ENCODE peak calls at places on chromosome 15, in five cellular contexts. One of them, this sample, is unnamed.

GRCh38 chr15:40793216-40793989 is 13.5 kb upstream of the ZFYVE19 start:
- DNase-seq in HCT116: peak; percentile 92
- DNase-seq in K562: no peak
- DNase-seq in IMR-90: peak; percentile 98
- DNase-seq in H9: no peak
- DNase-seq in this sample: peak; percentile 8

GRCh38 chr15:51403072-51403878 is 61.8 kb downstream of the GLDN start:
- DNase-seq in HCT116: peak; percentile 23
- DNase-seq in K562: peak; percentile 54
- DNase-seq in IMR-90: peak; percentile 49
- DNase-seq in H9: peak; percentile 23
- DNase-seq in this sample: peak; percentile 70

GRCh38 chr15:45351229-45351628 is 27.1 kb downstream of the GATM start:
- DNase-seq in HCT116: no peak
- DNase-seq in K562: no peak
- DNase-seq in IMR-90: no peak
- DNase-seq in H9: no peak
- DNase-seq in this sample: peak; percentile 27

GRCh38 chr15:57340673-57341259 is 35.5 kb upstream of the CGNL1 start:
- DNase-seq in HCT116: peak; percentile 56
- DNase-seq in K562: peak; percentile 72
- DNase-seq in IMR-90: peak; percentile 65
- DNase-seq in H9: peak; percentile 64
- DNase-seq in this sample: peak; percentile 92

GRCh38 chr15:48472756-48473155 is 141.5 kb downstream of the DUT start:
- DNase-seq in HCT116: no peak
- DNase-seq in K562: no peak
- DNase-seq in IMR-90: peak; percentile 58
- DNase-seq in H9: no peak
- DNase-seq in this sample: no peak

GRCh38 chr15:80489030-80489594 is 84.9 kb downstream of the ARNT2 start:
- DNase-seq in HCT116: no peak
- DNase-seq in K562: no peak
- DNase-seq in IMR-90: peak; percentile 93
- DNase-seq in H9: no peak
- DNase-seq in this sample: peak; percentile 56

GRCh38 chr15:98164573-98164972 is 204.1 kb downstream of the ARRDC4 start:
- DNase-seq in HCT116: no peak
- DNase-seq in K562: no peak
- DNase-seq in IMR-90: no peak
- DNase-seq in H9: no peak
- DNase-seq in this sample: no peak

GRCh38 chr15:100703032-100703578 is 100.7 kb downstream of the ASB7 start:
- DNase-seq in HCT116: no peak
- DNase-seq in K562: peak; percentile 24
- DNase-seq in IMR-90: peak; percentile 93
- DNase-seq in H9: no peak
- DNase-seq in this sample: no peak

GRCh38 chr15:89356634-89357298 is 22.1 kb upstream of the POLG start:
- DNase-seq in HCT116: no peak
- DNase-seq in K562: no peak
- DNase-seq in IMR-90: no peak
- DNase-seq in H9: no peak
- DNase-seq in this sample: peak; percentile 37

GRCh38 chr15:66018178-66018797 is 149.0 kb downstream of the RAB11A start:
- DNase-seq in HCT116: no peak
- DNase-seq in K562: no peak
- DNase-seq in IMR-90: no peak
- DNase-seq in H9: no peak
- DNase-seq in this sample: no peak

GRCh38 chr15:42403389-42403788 is 44.1 kb downstream of the CAPN3 start:
- DNase-seq in HCT116: no peak
- DNase-seq in K562: no peak
- DNase-seq in IMR-90: no peak
- DNase-seq in H9: no peak
- DNase-seq in this sample: no peak

GRCh38 chr15:89982315-89983055 is 18.6 kb upstream of the ZNF710 start:
- DNase-seq in HCT116: no peak
- DNase-seq in K562: no peak
- DNase-seq in IMR-90: no peak
- DNase-seq in H9: peak; percentile 82
- DNase-seq in this sample: no peak

DNA sequence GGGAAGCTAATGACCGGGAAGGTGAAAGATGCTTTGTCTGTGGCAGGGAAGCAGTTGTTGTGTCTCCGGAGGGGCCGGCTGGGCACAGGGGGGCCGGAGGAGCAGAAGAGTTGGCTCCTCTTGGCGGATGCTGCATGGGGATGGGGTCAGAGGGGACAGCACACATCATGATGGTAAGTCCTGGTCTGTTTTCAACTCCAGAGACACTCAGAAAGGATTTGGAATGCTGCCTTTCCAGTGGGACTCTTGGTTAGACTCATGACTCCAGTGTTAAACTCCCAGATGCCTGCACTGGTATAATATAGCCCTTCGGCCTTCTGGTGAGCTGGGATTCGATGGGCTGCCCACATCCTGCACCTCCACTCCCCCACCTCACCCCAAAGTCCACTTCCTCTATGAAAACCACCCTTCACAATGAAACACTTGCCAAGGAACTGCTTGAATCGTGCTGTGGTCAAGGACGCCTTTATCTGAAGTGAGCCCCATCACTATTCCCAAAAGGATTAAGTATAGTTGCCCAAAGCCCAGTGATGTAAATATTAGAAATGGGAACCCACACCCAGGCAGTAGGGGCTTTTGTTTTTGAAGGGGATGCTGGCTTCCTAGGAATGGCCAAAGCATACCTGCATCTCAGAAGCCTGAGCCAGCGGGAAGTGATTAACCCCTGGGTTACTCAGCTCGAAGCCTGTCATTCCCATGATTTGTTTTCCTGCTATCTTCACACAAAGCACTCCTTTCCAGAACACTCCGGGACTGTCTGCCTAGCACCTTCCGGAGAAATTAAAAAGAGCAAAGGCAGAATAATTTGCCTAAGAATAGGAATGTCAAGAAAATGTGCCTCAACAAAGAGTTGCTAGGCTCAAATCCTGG is 33.8 kb downstream of the TPM1 start:
- DNase-seq in HCT116: no peak
- DNase-seq in K562: no peak
- DNase-seq in IMR-90: no peak
- DNase-seq in H9: peak; percentile 78
- DNase-seq in this sample: peak; percentile 77
- H3K27ac ChIP-seq in HCT116: no peak overlapping the region
- H3K27ac ChIP-seq in K562: no peak overlapping the region
- H3K27ac ChIP-seq in IMR-90: peak overlapping the region; percentile 22
- H3K27ac ChIP-seq in H9: peak overlapping the region; percentile 89
- H3K27ac ChIP-seq in this sample: peak overlapping the region; percentile 51

GRCh38 chr15:61517776-61518175 is 288.7 kb upstream of the RORA start:
- DNase-seq in HCT116: no peak
- DNase-seq in K562: no peak
- DNase-seq in IMR-90: no peak
- DNase-seq in H9: no peak
- DNase-seq in this sample: peak; percentile 66

GRCh38 chr15:61521961-61522360 is 292.9 kb upstream of the RORA start:
- DNase-seq in HCT116: no peak
- DNase-seq in K562: no peak
- DNase-seq in IMR-90: no peak
- DNase-seq in H9: no peak
- DNase-seq in this sample: no peak

GRCh38 chr15:61518191-61518950 is 289.3 kb upstream of the RORA start:
- DNase-seq in HCT116: no peak
- DNase-seq in K562: no peak
- DNase-seq in IMR-90: peak; percentile 2
- DNase-seq in H9: no peak
- DNase-seq in this sample: peak; percentile 54

GRCh38 chr15:61519296-61519695 is 290.2 kb upstream of the RORA start:
- DNase-seq in HCT116: no peak
- DNase-seq in K562: no peak
- DNase-seq in IMR-90: no peak
- DNase-seq in H9: no peak
- DNase-seq in this sample: no peak

GRCh38 chr15:61517335-61517734 is 288.2 kb upstream of the RORA start:
- DNase-seq in HCT116: no peak
- DNase-seq in K562: no peak
- DNase-seq in IMR-90: no peak
- DNase-seq in H9: no peak
- DNase-seq in this sample: no peak
- H2AFZ ChIP-seq in HCT116: no peak overlapping the region
- H2AFZ ChIP-seq in K562: no peak overlapping the region
- H2AFZ ChIP-seq in IMR-90: no peak overlapping the region
- H2AFZ ChIP-seq in H9: no peak overlapping the region
- H2AFZ ChIP-seq in this sample: no peak overlapping the region

GRCh38 chr15:69489101-69489571 is 36.5 kb downstream of the RPLP1 start:
- DNase-seq in HCT116: no peak
- DNase-seq in K562: no peak
- DNase-seq in IMR-90: no peak
- DNase-seq in H9: no peak
- DNase-seq in this sample: no peak
- H3K27me3 ChIP-seq in HCT116: no peaks in the 10 kb centered on the region
- H3K27me3 ChIP-seq in K562: no peaks in the 10 kb centered on the region
- H3K27me3 ChIP-seq in IMR-90: peaks cover 55% of the 10 kb centered on the region
- H3K27me3 ChIP-seq in H9: no peaks in the 10 kb centered on the region
- H3K27me3 ChIP-seq in this sample: no peaks in the 10 kb centered on the region

GRCh38 chr15:99312228-99312627 is 60.9 kb downstream of the LRRC28 start:
- DNase-seq in HCT116: no peak
- DNase-seq in K562: peak; percentile 28
- DNase-seq in IMR-90: no peak
- DNase-seq in H9: no peak
- DNase-seq in this sample: no peak

GRCh38 chr15:99315636-99316035 is 64.4 kb downstream of the LRRC28 start:
- DNase-seq in HCT116: peak; percentile 22
- DNase-seq in K562: no peak
- DNase-seq in IMR-90: no peak
- DNase-seq in H9: no peak
- DNase-seq in this sample: peak; percentile 78

GRCh38 chr15:99307735-99308134 is 56.5 kb downstream of the LRRC28 start:
- DNase-seq in HCT116: no peak
- DNase-seq in K562: no peak
- DNase-seq in IMR-90: peak; percentile 16
- DNase-seq in H9: no peak
- DNase-seq in this sample: no peak

GRCh38 chr15:99310745-99311144 is 59.5 kb downstream of the LRRC28 start:
- DNase-seq in HCT116: no peak
- DNase-seq in K562: peak; percentile 6
- DNase-seq in IMR-90: no peak
- DNase-seq in H9: no peak
- DNase-seq in this sample: no peak

DNA sequence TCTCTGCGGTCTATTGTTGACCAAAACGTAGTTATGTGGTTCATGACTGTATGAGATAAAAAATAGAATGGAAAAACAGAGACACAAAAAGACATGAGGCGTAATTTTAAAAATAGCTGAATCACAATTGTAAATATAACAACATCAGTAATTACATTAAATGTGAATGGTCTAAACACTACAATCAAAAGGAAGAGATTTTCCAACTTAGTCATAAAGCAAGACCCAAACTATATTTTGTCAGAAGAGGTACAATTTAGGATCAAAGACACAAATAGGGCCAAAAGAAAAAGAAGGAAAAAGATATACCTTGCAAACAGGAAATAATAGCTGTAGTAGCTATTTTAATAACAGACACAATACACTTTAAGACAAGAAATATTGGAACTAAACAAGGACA is 61.5 kb downstream of the LRRC28 start:
- DNase-seq in HCT116: no peak
- DNase-seq in K562: no peak
- DNase-seq in IMR-90: no peak
- DNase-seq in H9: no peak
- DNase-seq in this sample: no peak
- H3K27ac ChIP-seq in HCT116: no peak overlapping the region
- H3K27ac ChIP-seq in K562: no peak overlapping the region
- H3K27ac ChIP-seq in IMR-90: no peak overlapping the region
- H3K27ac ChIP-seq in H9: no peak overlapping the region
- H3K27ac ChIP-seq in this sample: no peak overlapping the region

DNA sequence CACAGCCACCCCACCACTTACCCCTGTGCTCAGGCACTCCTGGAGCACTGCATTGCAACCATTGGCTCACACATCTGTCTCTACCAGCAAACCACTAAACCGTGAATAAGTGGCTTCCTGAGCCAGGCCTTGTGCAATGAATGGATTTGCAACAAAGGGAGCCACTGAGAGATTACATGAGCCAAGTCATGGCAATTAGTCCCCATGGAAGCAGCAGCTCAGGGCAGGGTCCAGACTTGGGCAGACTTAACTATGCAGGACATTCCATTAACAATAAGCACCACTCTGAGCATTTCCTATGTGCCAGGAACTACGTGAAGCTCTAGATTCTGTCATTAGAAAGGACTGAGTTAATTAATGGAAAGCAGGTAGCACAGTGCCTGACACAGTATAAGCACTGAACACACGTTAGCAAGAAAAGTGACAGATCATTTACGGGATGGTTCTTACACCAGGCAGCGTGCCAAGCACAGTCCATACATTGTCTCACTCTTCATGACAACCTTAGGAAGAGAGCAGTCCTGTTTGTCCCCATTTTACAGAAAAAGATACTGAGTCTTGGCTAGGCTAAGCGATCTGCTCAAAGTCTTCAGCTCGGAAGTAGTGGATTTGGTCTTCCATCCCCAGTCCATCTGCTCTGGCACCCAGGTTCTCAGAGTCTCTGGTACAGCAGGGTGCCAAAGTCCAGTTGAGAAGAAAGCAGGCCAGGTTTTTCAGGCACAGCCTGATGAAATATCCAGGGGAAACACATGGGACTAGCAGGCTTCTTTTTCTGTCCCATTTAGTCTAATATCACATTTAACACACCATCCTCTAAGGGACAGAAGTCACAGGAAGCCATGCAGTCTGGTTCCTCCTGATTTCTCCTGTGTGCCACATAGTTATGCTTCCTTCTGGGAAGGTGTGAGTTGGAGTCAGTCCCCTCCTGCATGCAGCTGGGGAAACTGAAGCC is 44.1 kb downstream of the LIPC start:
- DNase-seq in HCT116: no peak
- DNase-seq in K562: no peak
- DNase-seq in IMR-90: peak; percentile 36
- DNase-seq in H9: no peak
- DNase-seq in this sample: peak; percentile 38
- H2AFZ ChIP-seq in HCT116: no peak overlapping the region
- H2AFZ ChIP-seq in K562: no peak overlapping the region
- H2AFZ ChIP-seq in IMR-90: no peak overlapping the region
- H2AFZ ChIP-seq in H9: no peak overlapping the region
- H2AFZ ChIP-seq in this sample: no peak overlapping the region

GRCh38 chr15:91261345-91261744 is 161.3 kb downstream of the SV2B start:
- DNase-seq in HCT116: no peak
- DNase-seq in K562: no peak
- DNase-seq in IMR-90: no peak
- DNase-seq in H9: no peak
- DNase-seq in this sample: peak; percentile 23

GRCh38 chr15:91255788-91256187 is 155.7 kb downstream of the SV2B start:
- DNase-seq in HCT116: no peak
- DNase-seq in K562: no peak
- DNase-seq in IMR-90: no peak
- DNase-seq in H9: no peak
- DNase-seq in this sample: no peak

GRCh38 chr15:91258436-91258779 is 158.4 kb downstream of the SV2B start:
- DNase-seq in HCT116: no peak
- DNase-seq in K562: no peak
- DNase-seq in IMR-90: no peak
- DNase-seq in H9: peak; percentile 64
- DNase-seq in this sample: peak; percentile 58

GRCh38 chr15:91254766-91255165 is 154.7 kb downstream of the SV2B start:
- DNase-seq in HCT116: no peak
- DNase-seq in K562: no peak
- DNase-seq in IMR-90: no peak
- DNase-seq in H9: no peak
- DNase-seq in this sample: no peak

GRCh38 chr15:91257755-91258435 is 157.8 kb downstream of the SV2B start:
- DNase-seq in HCT116: no peak
- DNase-seq in K562: no peak
- DNase-seq in IMR-90: no peak
- DNase-seq in H9: no peak
- DNase-seq in this sample: no peak
- H3K27me3 ChIP-seq in HCT116: peaks cover 7% of the 10 kb centered on the region
- H3K27me3 ChIP-seq in K562: peaks cover 9% of the 10 kb centered on the region
- H3K27me3 ChIP-seq in IMR-90: peaks cover 7% of the 10 kb centered on the region
- H3K27me3 ChIP-seq in H9: no peaks in the 10 kb centered on the region
- H3K27me3 ChIP-seq in this sample: no peaks in the 10 kb centered on the region

This sample was measured in trophoblast cell.